ENCODE peak calls at places on chromosomes 5 and 9, in six cellular contexts. E is HFF-Myc, R is fibroblast of lung, W is epithelial cell of proximal tubule, Z is cardiac fibroblast, L is fibroblast of pulmonary artery. F is an unnamed sample.

GRCh38 chr5:114449836-114450515 is 88.1 kb downstream of the KCNN2 start:
- DNase-seq in E (peak; percentile 51), W (no peak), Z (peak; percentile 64), R (peak; percentile 31), L (peak; percentile 68), F (peak; percentile 35)

GRCh38 chr9:35489313-35490154 is at the start of gene RUSC2:
- DNase-seq in L (peak; percentile 94), R (peak; percentile 93), Z (peak; percentile 92), W (no peak), E (peak; percentile 58), F (peak; percentile 91)

GRCh38 chr9:117073539-117074336 is 341.1 kb downstream of the ASTN2 start:
- DNase-seq in Z (peak; percentile 9), L (peak; percentile 33), E (peak; percentile 9), R (no peak), W (no peak), F (no peak)

GRCh38 chr5:26889810-26890209 is 148.6 kb downstream of the CDH9 start:
- DNase-seq in W (no peak), R (no peak), Z (no peak), E (no peak), L (no peak), F (no peak)

GRCh38 chr5:151703227-151703626 is 16.5 kb upstream of the SPARC start:
- DNase-seq in E (no peak), W (no peak), L (no peak), R (no peak), Z (no peak), F (no peak)

GRCh38 chr9:126690431-126691051 is 76.8 kb downstream of the LMX1B start:
- DNase-seq in Z (peak; percentile 13), L (peak; percentile 7), R (no peak), W (no peak), E (no peak), F (no peak)

GRCh38 chr5:81345411-81346003 is 44.1 kb downstream of the ZCCHC9 start:
- DNase-seq in Z (no peak), L (no peak), E (no peak), R (no peak), W (no peak), F (no peak)

GRCh38 chr5:154358410-154359221 is 87.2 kb upstream of the SAP30L start:
- DNase-seq in W (no peak), Z (no peak), E (no peak), R (peak; percentile 85), L (peak; percentile 67), F (no peak)

GRCh38 chr9:18325337-18326011 is 148.5 kb upstream of the ADAMTSL1 start:
- DNase-seq in W (no peak), R (peak; percentile 42), E (no peak), L (no peak), Z (peak; percentile 58), F (no peak)

GRCh38 chr9:126844085-126844484 is 16.4 kb upstream of the ZBTB34 start:
- DNase-seq in R (peak; percentile 82), L (peak; percentile 56), W (peak; percentile 25), Z (peak; percentile 52), E (peak; percentile 79), F (peak; percentile 66)

GRCh38 chr9:74721696-74722660 is 165.7 kb downstream of the TRPM6 start:
- DNase-seq in W (no peak), Z (no peak), R (no peak), E (no peak), L (no peak), F (no peak)

GRCh38 chr9:123710299-123710698 is 219.6 kb downstream of the DENND1A start:
- DNase-seq in Z (peak; percentile 93), E (no peak), W (peak; percentile 84), R (peak; percentile 95), L (peak; percentile 87), F (peak; percentile 75)

GRCh38 chr5:13780081-13780480 is 164.4 kb downstream of the DNAH5 start:
- DNase-seq in R (no peak), W (no peak), Z (no peak), E (no peak), L (no peak), F (no peak)

GRCh38 chr5:40801771-40802562 is 3.8 kb upstream of the PRKAA1 start:
- DNase-seq in Z (no peak), L (no peak), R (no peak), W (no peak), E (no peak), F (no peak)

GRCh38 chr5:64653776-64654175 is 36.5 kb upstream of the SHISAL2B start:
- DNase-seq in W (no peak), R (peak; percentile 5), E (no peak), L (no peak), Z (no peak), F (no peak)

GRCh38 chr5:172150514-172151425 is 37.3 kb downstream of the STK10 start:
- DNase-seq in E (no peak), R (peak; percentile 21), Z (no peak), W (no peak), L (no peak), F (peak; percentile 81)

GRCh38 chr9:615756-616155 is 225.7 kb upstream of the DMRT1 start:
- DNase-seq in W (no peak), L (no peak), E (no peak), Z (no peak), R (no peak), F (no peak)

GRCh38 chr5:13833440-13833839 is 111.0 kb downstream of the DNAH5 start:
- DNase-seq in L (no peak), E (no peak), W (no peak), Z (no peak), R (no peak), F (no peak)

GRCh38 chr9:83299556-83299955 is 236.6 kb upstream of the RASEF start:
- DNase-seq in L (peak; percentile 31), W (peak; percentile 87), E (no peak), R (peak; percentile 38), Z (peak; percentile 86), F (peak; percentile 86)

GRCh38 chr9:117574099-117574498 is 130.1 kb upstream of the TLR4 start:
- DNase-seq in E (no peak), R (no peak), W (no peak), Z (no peak), L (no peak), F (no peak)

GRCh38 chr5:58459276-58459859 is 518 bp downstream of the PLK2 start:
- DNase-seq in W (no peak), R (no peak), E (no peak), Z (peak; percentile 59), L (peak; percentile 64), F (peak; percentile 50)

GRCh38 chr9:136626740-136627642 is 35.7 kb upstream of the EGFL7 start:
- DNase-seq in E (no peak), W (no peak), L (no peak), Z (no peak), R (no peak), F (no peak)

GRCh38 chr9:117487555-117488175 is 72.8 kb upstream of the ASTN2 start:
- DNase-seq in L (peak; percentile 47), Z (peak; percentile 58), W (no peak), E (peak; percentile 19), R (peak; percentile 20), F (peak; percentile 51)

GRCh38 chr5:125338804-125339203 is 592.4 kb upstream of the ZNF608 start:
- DNase-seq in E (no peak), R (peak; percentile 25), W (no peak), L (no peak), Z (no peak), F (no peak)

GRCh38 chr5:43602818-43603534 is at the start of gene NNT:
- DNase-seq in E (no peak), Z (peak; percentile 41), R (peak; percentile 59), W (no peak), L (peak; percentile 41), F (peak; percentile 41)

GRCh38 chr5:96324708-96325107 is 108.3 kb downstream of the PCSK1 start:
- DNase-seq in R (peak; percentile 84), W (no peak), E (peak; percentile 65), L (peak; percentile 82), Z (peak; percentile 94), F (peak; percentile 75)
- H3K4me3 ChIP-seq in R (no peak overlapping the region), W (no peak overlapping the region), E (no peak overlapping the region), L (no peak overlapping the region), Z (no peak overlapping the region), F (no peak overlapping the region)

GRCh38 chr5:177142778-177143177 is 9.2 kb downstream of the NSD1 start:
- DNase-seq in L (no peak), W (no peak), R (no peak), Z (no peak), E (no peak), F (no peak)
- TF ChIP-seq CTCF in L (no peak), W (no peak), R (no peak), Z (no peak), E (no peak), F (no peak)

GRCh38 chr5:107887181-107887580 is 216.4 kb upstream of the EFNA5 start:
- DNase-seq in L (no peak), Z (no peak), E (no peak), W (no peak), R (no peak), F (no peak)
- H3K4me3 ChIP-seq in L (no peak overlapping the region), Z (no peak overlapping the region), E (no peak overlapping the region), W (no peak overlapping the region), R (no peak overlapping the region), F (no peak overlapping the region)

GRCh38 chr5:9617739-9618504 is 12.2 kb downstream of the TAS2R1 start:
- DNase-seq in E (no peak), L (peak; percentile 31), W (no peak), R (no peak), Z (no peak), F (no peak)
- TF ChIP-seq CTCF in E (no peak), L (peak; percentile 16), W (no peak), R (no peak), Z (no peak), F (no peak)

GRCh38 chr5:56383761-56384160 is 150.6 kb upstream of the ANKRD55 start:
- DNase-seq in R (no peak), L (no peak), Z (no peak), E (no peak), W (no peak), F (no peak)
- H3K4me3 ChIP-seq in R (no peak overlapping the region), L (no peak overlapping the region), Z (peak overlapping the region; percentile 5), E (no peak overlapping the region), W (no peak overlapping the region), F (no peak overlapping the region)